ENCODE peak calls at places on chromosomes 11 and 22, in four cellular contexts. G is HepG2, M is K562, B is GM12878. V is an unnamed sample.
A peak's percentile ranks its signal among the peaks of the same experiment; 100 is the strongest.

GRCh38 chr11:33478111-33478573 is 221.0 kb downstream of the HIPK3 start:
- DNase-seq in M (no peak), B (peak; percentile 12), G (peak; percentile 86), V (no peak)

GRCh38 chr11:848988-849824 is 6.6 kb downstream of the TSPAN4 start:
- DNase-seq in G (no peak), M (no peak), B (no peak), V (peak; percentile 74)

GRCh38 chr11:128590587-128590986 is 3.2 kb upstream of the ETS1 start:
- DNase-seq in B (no peak), G (no peak), M (no peak), V (no peak)

GRCh38 chr11:65111159-65111536 is 524 bp upstream of the TM7SF2 start:
- DNase-seq in M (no peak), G (no peak), B (no peak), V (no peak)

GRCh38 chr11:64245401-64245796 is 1.3 kb downstream of the PPP1R14B start:
- DNase-seq in G (no peak), B (no peak), M (no peak), V (no peak)

GRCh38 chr11:17927643-17928343 is 85.1 kb downstream of the SERGEF start:
- DNase-seq in G (no peak), B (no peak), M (no peak), V (no peak)

GRCh38 chr11:133163463-133164419 is 368.6 kb downstream of the OPCML start:
- DNase-seq in G (peak; percentile 51), M (peak; percentile 16), B (peak; percentile 8), V (peak; percentile 52)

GRCh38 chr11:78109011-78109685 is 29.5 kb upstream of the NDUFC2 start:
- DNase-seq in B (no peak), M (no peak), G (no peak), V (no peak)

GRCh38 chr11:118658372-118659313 is 20.8 kb downstream of the TREH start:
- DNase-seq in M (peak; percentile 39), B (no peak), G (no peak), V (peak; percentile 36)

GRCh38 chr22:46071451-46072029 is 78.8 kb upstream of the PPARA start:
- DNase-seq in B (no peak), G (no peak), M (no peak), V (peak; percentile 56)

GRCh38 chr22:24224468-24224867 is 20.4 kb downstream of the GGT5 start:
- DNase-seq in G (no peak), M (no peak), B (no peak), V (no peak)

GRCh38 chr11:72812968-72813739 is 1.1 kb upstream of the ATG16L2 start:
- DNase-seq in B (no peak), M (peak; percentile 75), G (peak; percentile 70), V (peak; percentile 78)

GRCh38 chr11:77170107-77170506 is 42.1 kb downstream of the MYO7A start:
- DNase-seq in G (no peak), B (no peak), M (no peak), V (no peak)

GRCh38 chr11:71496421-71496820 is 30.6 kb upstream of the KRTAP5-7 start:
- DNase-seq in B (no peak), G (no peak), M (no peak), V (no peak)

GRCh38 chr11:126277780-126278179 is 5.1 kb upstream of the TIRAP start:
- DNase-seq in G (no peak), M (no peak), B (no peak), V (no peak)

GRCh38 chr11:77067776-77068460 is 1.1 kb downstream of the CAPN5 start:
- DNase-seq in B (no peak), G (no peak), M (no peak), V (no peak)

GRCh38 chr11:72493426-72494108 is 59.2 kb upstream of the CLPB start:
- DNase-seq in G (no peak), M (peak; percentile 76), B (no peak), V (no peak)

GRCh38 chr11:95121687-95122086 is 32.0 kb downstream of the ENDOD1 start:
- DNase-seq in G (peak; percentile 9), B (no peak), M (no peak), V (no peak)

GRCh38 chr11:8777907-8778767 is 95.5 kb downstream of the RPL27A start:
- DNase-seq in M (no peak), B (no peak), G (no peak), V (no peak)

GRCh38 chr22:19843857-19844422 is 10.7 kb downstream of the GNB1L start:
- DNase-seq in B (no peak), G (no peak), M (peak; percentile 21), V (no peak)
- TF ChIP-seq FOXM1 in B (no peak), G (no peak), M (no peak), V (no peak)

GRCh38 chr11:92382311-92382710 is 157.7 kb downstream of the FAT3 start:
- DNase-seq in M (no peak), B (no peak), G (no peak), V (no peak)

GRCh38 chr11:92384807-92385206 is 160.2 kb downstream of the FAT3 start:
- DNase-seq in M (no peak), B (no peak), G (no peak), V (no peak)

GRCh38 chr11:92384316-92384715 is 159.7 kb downstream of the FAT3 start:
- DNase-seq in M (no peak), B (no peak), G (no peak), V (no peak)

GRCh38 chr11:92383430-92383829 is 158.8 kb downstream of the FAT3 start:
- DNase-seq in G (no peak), B (no peak), M (no peak), V (no peak)

DNA sequence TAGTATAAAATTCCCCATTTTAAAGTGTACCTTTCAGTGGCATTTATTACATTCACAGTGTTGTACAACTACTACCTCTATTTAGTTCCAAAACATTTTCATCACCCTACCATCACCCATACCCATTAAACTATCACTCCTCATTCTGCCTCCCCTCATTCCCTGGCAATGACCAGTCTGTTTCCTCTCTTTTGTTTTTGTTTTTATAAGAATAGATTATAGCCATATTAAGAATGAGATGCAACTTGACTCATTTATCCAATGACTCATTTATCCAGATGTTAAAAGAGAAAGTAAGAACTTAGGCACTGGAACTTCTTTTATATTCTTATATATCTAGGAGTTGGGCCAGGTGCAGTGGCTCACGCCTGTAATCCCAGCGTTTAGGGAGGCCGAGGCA is 156.3 kb downstream of the FAT3 start:
- DNase-seq in M (no peak), G (no peak), B (no peak), V (no peak)
- TF ChIP-seq SP1 in M (no peak), G (no peak), B (no peak), V (no peak)

DNA sequence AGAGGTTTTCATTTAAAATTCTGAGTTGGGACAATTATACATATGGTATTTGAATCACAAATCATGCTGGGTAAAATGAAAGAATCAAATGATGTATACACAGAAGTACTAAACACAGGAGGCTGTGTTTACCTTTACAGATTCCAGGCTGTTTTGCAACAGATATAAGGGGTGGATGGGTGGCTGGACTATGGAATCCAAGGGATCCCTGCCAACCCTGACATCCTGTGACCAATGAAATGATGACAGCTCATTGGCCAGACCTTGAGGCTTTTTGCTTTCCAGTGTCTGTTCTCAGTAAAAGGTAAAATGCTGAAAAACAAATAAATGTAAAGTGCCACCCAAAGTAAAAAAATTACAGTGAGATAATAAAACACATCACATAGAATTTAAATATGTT is 3.3 kb upstream of the DDI1 start:
- DNase-seq in M (no peak), G (peak; percentile 73), B (no peak), V (no peak)
- TF ChIP-seq FOXM1 in M (no peak), G (no peak), B (no peak), V (no peak)

GRCh38 chr22:43798492-43798891 is 13.6 kb downstream of the EFCAB6 start:
- DNase-seq in G (no peak), B (peak; percentile 60), M (no peak), V (no peak)
- TF ChIP-seq SP1 in G (no peak), B (no peak), M (no peak), V (no peak)

GRCh38 chr22:38454361-38455062 is 487 bp downstream of the KCNJ4 start:
- DNase-seq in G (no peak), B (no peak), M (no peak), V (no peak)
- TF ChIP-seq FOXM1 in G (no peak), B (no peak), M (no peak), V (no peak)

GRCh38 chr11:62905927-62906531 is 15.1 kb downstream of the CHRM1 start:
- DNase-seq in B (peak; percentile 46), M (peak; percentile 87), G (peak; percentile 64), V (peak; percentile 87)
- TF ChIP-seq SP1 in B (peak; percentile 34), M (peak; percentile 52), G (no peak), V (no peak)

V was measured in HEK293T.